ENCODE peak calls at places on chromosomes 6 and 20, in four cellular contexts. Y is BE2C, Q is MCF 10A, O is OCI-LY7. H is an unnamed sample.

GRCh38 chr6:137928286-137928685 is 61.2 kb downstream of the TNFAIP3 start:
- DNase-seq in Y (no peak), Q (no peak), O (peak), H (no peak)

GRCh38 chr6:149499066-149499465 is 14.3 kb upstream of the ZC3H12D start:
- DNase-seq in Y (no peak), Q (peak), O (no peak), H (no peak)

GRCh38 chr6:7414811-7415210 is 25.2 kb downstream of the RIOK1 start:
- DNase-seq in Y (no peak), Q (peak), O (no peak), H (no peak)

GRCh38 chr6:33407132-33407718 is 3.6 kb upstream of the PHF1 start:
- DNase-seq in Y (no peak), Q (peak), O (no peak), H (no peak)

GRCh38 chr6:34391023-34391485 is 1.4 kb downstream of the NUDT3 start:
- DNase-seq in Y (peak), Q (peak), O (peak), H (peak)

GRCh38 chr6:25253371-25253770 is 25.8 kb upstream of the CARMIL1 start:
- DNase-seq in Y (no peak), Q (peak), O (no peak), H (no peak)

GRCh38 chr20:13458860-13459451 is 179.8 kb downstream of the TASP1 start:
- DNase-seq in Y (peak), Q (peak), O (peak), H (peak)

GRCh38 chr6:15606347-15606746 is 56.5 kb downstream of the DTNBP1 start:
- DNase-seq in Y (no peak), Q (no peak), O (no peak), H (no peak)

GRCh38 chr6:5305968-5306626 is 44.8 kb downstream of the FARS2 start:
- DNase-seq in Y (no peak), Q (no peak), O (no peak), H (no peak)

GRCh38 chr20:43974665-43975064 is 60.0 kb downstream of the TOX2 start:
- DNase-seq in Y (no peak), Q (peak), O (no peak), H (no peak)

GRCh38 chr6:53209681-53210080 is 61.0 kb upstream of the GCM1 start:
- DNase-seq in Y (no peak), Q (no peak), O (no peak), H (no peak)

GRCh38 chr6:41470341-41471063 is 75.7 kb upstream of the FOXP4 start:
- DNase-seq in Y (no peak), Q (peak), O (no peak), H (no peak)

GRCh38 chr6:67451874-67452273 is 1183.2 kb upstream of the ADGRB3 start:
- DNase-seq in Y (no peak), Q (no peak), O (no peak), H (no peak)

GRCh38 chr6:43355862-43356590 is 13.4 kb downstream of the ZNF318 start:
- DNase-seq in Y (no peak), Q (no peak), O (peak), H (peak)

GRCh38 chr20:38161412-38161774 is 3.7 kb downstream of the TGM2 start:
- DNase-seq in Y (no peak), Q (no peak), O (no peak), H (no peak)

GRCh38 chr6:43800746-43801488 is 30.9 kb downstream of the VEGFA start:
- DNase-seq in Y (no peak), Q (no peak), O (no peak), H (no peak)

GRCh38 chr6:31149827-31150447 is 7.7 kb downstream of the CCHCR1 start:
- DNase-seq in Y (no peak), Q (no peak), O (no peak), H (no peak)

GRCh38 chr20:13455713-13456112 is 183.0 kb downstream of the TASP1 start:
- DNase-seq in Y (no peak), Q (peak), O (no peak), H (no peak)

GRCh38 chr20:45944965-45945677 is 10.6 kb downstream of the PCIF1 start:
- DNase-seq in Y (no peak), Q (no peak), O (no peak), H (no peak)

GRCh38 chr6:45483021-45483420 is 105.3 kb upstream of the SUPT3H start:
- DNase-seq in Y (no peak), Q (peak), O (no peak), H (no peak)

GRCh38 chr6:69894578-69895347 is 28.4 kb downstream of the COL19A1 start:
- DNase-seq in Y (peak), Q (peak), O (no peak), H (no peak)

GRCh38 chr20:23149623-23150279 is 63.6 kb upstream of the CD93 start:
- DNase-seq in Y (no peak), Q (no peak), O (no peak), H (no peak)

GRCh38 chr6:157561037-157561790 is 180.2 kb downstream of the ZDHHC14 start:
- DNase-seq in Y (no peak), Q (no peak), O (peak), H (peak)

GRCh38 chr6:142850653-142851434 is 94.1 kb downstream of the HIVEP2 start:
- DNase-seq in Y (no peak), Q (no peak), O (peak), H (no peak)

GRCh38 chr20:50308513-50309279 is 118.1 kb downstream of the CEBPB start:
- DNase-seq in Y (peak), Q (peak), O (peak), H (peak)

GRCh38 chr6:36418558-36418957 is 24.1 kb downstream of the PXT1 start:
- DNase-seq in Y (peak), Q (peak), O (no peak), H (no peak)

GRCh38 chr6:107820571-107821261 is 3.4 kb downstream of the SCML4 start:
- DNase-seq in Y (peak), Q (peak), O (no peak), H (no peak)

GRCh38 chr6:123655520-123656306 is 19.0 kb upstream of the TRDN start:
- DNase-seq in Y (no peak), Q (peak), O (no peak), H (no peak)

GRCh38 chr20:63060057-63060991 is 53.6 kb upstream of the BHLHE23 start:
- DNase-seq in Y (peak), Q (peak), O (no peak), H (no peak)

GRCh38 chr6:64984947-64985346 is 722.1 kb downstream of the EYS start:
- DNase-seq in Y (no peak), Q (no peak), O (no peak), H (no peak)

GRCh38 chr6:120916844-120917243 is 417.4 kb downstream of the TBC1D32 start:
- DNase-seq in Y (no peak), Q (no peak), O (no peak), H (no peak)

GRCh38 chr6:90790696-90791095 is 203.8 kb upstream of the MAP3K7 start:
- DNase-seq in Y (no peak), Q (peak), O (no peak), H (no peak)

GRCh38 chr20:23143098-23143497 is 57.0 kb upstream of the CD93 start:
- DNase-seq in Y (no peak), Q (peak), O (no peak), H (peak)

GRCh38 chr6:157658301-157658700 is 164.7 kb upstream of the SNX9 start:
- DNase-seq in Y (no peak), Q (no peak), O (no peak), H (no peak)

GRCh38 chr20:47802975-47803374 is 17.7 kb upstream of the SULF2 start:
- DNase-seq in Y (no peak), Q (no peak), O (no peak), H (no peak)

GRCh38 chr6:170439366-170440351 is 113.4 kb downstream of the PSMB1 start:
- DNase-seq in Y (no peak), Q (no peak), O (no peak), H (no peak)

GRCh38 chr6:75488026-75488425 is 5.6 kb downstream of the FILIP1 start:
- DNase-seq in Y (no peak), Q (peak), O (no peak), H (no peak)

GRCh38 chr6:153059757-153060156 is 57.2 kb upstream of the MTRF1L start:
- DNase-seq in Y (no peak), Q (peak), O (no peak), H (no peak)
- TF ChIP-seq CTCF in Y (peak), Q (peak), O (peak), H (no peak)

DNA sequence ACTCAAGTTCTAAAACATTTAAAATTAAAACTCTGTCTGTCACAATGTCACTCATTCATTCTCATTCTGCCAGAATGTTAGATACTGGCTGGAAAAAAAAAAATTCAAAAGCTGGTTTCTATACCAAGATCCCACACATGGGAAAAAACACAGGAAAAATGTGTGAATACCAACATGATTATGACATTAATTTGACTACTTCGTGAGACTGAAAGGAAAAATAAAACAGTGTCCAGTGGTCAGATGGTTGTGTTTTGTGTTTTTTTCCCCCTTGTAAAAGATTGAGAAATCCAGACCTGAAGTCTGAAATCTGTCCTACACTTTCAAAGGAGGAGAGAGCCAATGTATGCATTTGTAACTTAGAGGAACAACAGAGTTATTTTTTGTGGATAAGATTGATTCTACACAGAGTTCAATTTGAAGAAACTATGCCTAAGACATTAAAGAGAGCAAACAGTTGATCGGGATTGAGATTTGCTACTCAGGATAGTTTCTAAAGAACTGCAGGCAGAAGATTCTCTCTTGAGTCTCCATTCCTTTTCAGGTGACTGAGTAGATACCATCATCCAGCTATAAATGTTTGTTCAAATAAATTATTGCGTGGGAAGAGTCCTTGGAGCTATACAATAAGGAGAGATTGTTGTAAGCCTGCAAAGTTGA is 39.2 kb upstream of the TXLNB start:
- DNase-seq in Y (no peak), Q (no peak), O (no peak), H (no peak)
- TF ChIP-seq CTCF in Y (no peak), Q (no peak), O (no peak), H (no peak)

GRCh38 chr20:17281478-17281877 is 54.6 kb downstream of the PCSK2 start:
- DNase-seq in Y (peak), Q (peak), O (peak), H (no peak)
- TF ChIP-seq CTCF in Y (peak), Q (peak), O (peak), H (no peak)

DNA sequence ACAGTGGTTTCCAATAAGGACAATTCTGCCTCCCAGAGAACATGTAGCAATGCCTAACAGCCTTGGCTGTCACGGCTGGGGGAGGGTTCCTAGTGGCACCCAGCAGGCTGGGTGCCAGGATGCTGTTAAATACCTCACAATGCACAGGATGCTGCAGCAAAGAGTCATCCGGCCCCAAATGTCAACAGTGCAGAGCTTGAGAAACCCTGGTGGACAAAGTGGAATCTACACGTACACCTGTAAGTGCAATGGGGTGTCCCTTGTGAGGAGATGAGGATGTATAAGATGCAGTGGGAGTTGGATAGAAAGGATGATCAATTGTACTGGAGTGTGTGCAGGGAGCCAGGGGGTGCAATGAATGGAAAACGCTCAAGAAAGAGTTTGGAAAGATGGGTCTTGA is 142.4 kb downstream of the FNDC1 start:
- DNase-seq in Y (no peak), Q (peak), O (peak), H (no peak)
- TF ChIP-seq CTCF in Y (peak), Q (no peak), O (peak), H (no peak)

DNA sequence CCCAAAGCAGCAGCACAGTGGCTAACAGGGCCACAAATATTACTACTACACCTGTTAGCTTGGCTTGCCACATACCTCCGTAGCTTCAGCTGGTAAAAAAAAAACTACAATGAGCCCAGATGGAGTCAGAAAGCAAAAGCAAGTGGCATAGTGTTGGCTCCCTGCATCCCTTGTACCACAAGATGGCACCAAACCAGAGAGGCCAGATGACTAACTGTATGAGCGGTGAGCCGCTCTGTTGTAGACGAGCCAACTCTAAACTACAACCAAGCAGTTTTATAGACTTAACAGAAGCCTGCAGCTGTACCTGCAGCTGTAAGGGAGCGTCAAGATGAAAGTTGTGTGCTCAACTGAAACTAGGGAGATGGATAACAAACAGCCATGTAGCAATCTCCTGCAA is 84.5 kb upstream of the MCHR2 start:
- DNase-seq in Y (peak), Q (peak), O (peak), H (no peak)
- TF ChIP-seq CTCF in Y (peak), Q (peak), O (peak), H (no peak)

GRCh38 chr6:159974932-159975331 is 6.0 kb downstream of the IGF2R start:
- DNase-seq in Y (no peak), Q (no peak), O (no peak), H (no peak)

GRCh38 chr6:159971341-159972178 is 2.7 kb downstream of the IGF2R start:
- DNase-seq in Y (no peak), Q (no peak), O (no peak), H (no peak)

GRCh38 chr6:159973406-159973805 is 4.5 kb downstream of the IGF2R start:
- DNase-seq in Y (no peak), Q (no peak), O (no peak), H (no peak)

GRCh38 chr6:159972506-159973268 is 3.8 kb downstream of the IGF2R start:
- DNase-seq in Y (no peak), Q (no peak), O (no peak), H (no peak)

DNA sequence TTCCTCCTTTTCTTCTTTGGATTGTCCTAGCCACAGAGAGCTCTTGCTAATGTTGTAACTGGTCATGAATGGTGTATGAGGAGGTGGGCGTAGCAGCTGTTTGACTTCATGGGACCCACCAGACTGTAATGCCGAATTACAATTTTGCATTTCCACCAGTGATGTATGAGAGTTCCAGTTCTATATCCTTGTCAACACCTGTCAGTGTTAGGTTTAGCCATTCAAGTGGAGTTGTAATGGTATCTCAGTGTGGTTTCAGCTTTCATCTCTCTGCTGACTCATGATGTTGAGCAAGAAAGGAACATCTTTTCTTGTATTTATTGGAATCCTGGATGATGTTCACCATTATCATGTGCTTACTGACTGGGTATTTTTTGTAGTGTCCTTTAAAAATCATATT is 5.1 kb downstream of the IGF2R start:
- DNase-seq in Y (no peak), Q (peak), O (no peak), H (no peak)
- TF ChIP-seq CTCF in Y (no peak), Q (no peak), O (no peak), H (no peak)

DNA sequence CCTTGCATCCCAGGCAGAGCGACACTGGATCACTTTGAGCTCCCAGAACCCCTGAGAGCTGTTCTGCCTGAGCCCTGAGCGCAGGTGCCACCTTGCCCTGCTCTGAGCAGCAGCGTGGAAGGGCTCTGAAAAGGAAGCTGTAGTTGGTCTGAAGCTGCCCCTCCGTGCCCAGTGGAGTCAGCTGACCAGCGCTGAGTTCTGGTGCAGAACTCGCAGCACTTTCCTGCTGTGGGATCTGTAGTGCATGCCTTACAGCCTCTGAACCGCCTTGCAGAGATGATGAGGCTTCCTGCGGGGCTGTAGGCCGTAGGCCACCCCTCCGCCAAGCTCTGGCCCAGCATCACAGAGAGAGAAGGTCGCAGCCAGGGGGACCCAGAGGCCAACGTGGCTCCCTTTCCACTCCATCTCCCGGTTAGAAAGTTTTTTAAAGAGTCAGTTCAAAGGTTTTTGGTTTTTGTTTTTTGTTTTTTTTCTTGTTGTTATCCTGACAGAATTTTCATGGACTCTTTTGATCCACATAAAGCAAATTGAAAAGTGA is 158.3 kb upstream of the CST7 start:
- DNase-seq in Y (no peak), Q (no peak), O (no peak), H (no peak)
- TF ChIP-seq CTCF in Y (no peak), Q (no peak), O (no peak), H (no peak)

GRCh38 chr6:114323784-114324183 is 19.0 kb downstream of the HS3ST5 start:
- DNase-seq in Y (no peak), Q (no peak), O (no peak), H (no peak)

GRCh38 chr6:114327074-114327473 is 15.7 kb downstream of the HS3ST5 start:
- DNase-seq in Y (no peak), Q (no peak), O (no peak), H (no peak)
- TF ChIP-seq CTCF in Y (peak), Q (no peak), O (no peak), H (no peak)

DNA sequence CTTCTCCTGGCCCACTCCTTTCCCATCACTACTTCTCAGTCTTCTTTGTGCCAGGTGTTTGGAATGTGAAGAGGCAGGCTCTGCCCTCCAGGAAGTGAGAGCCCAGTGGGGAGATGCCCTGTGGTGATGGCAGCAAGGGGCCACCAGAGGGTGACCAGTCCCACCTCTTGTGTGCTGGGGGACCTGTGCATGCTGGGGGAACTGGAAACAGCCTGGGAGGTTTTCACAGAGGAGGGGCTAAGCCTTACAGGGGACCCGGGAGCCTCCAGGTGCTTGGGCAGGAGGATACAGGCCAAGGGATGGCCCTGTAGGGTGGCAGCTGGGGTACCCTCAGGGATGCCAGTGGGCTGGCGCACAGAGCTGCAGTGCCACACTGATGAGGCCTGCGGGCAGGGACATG is 72.3 kb downstream of the RAMACL start:
- DNase-seq in Y (no peak), Q (no peak), O (no peak), H (no peak)
- TF ChIP-seq CTCF in Y (peak), Q (no peak), O (no peak), H (no peak)